ENCODE peak calls at places on chromosomes 13 and 19, in ten cellular contexts. P, H, Z, E, T, C, D, U, J and R are unnamed samples.

GRCh38 chr13:35881360-35881759 is 249.8 kb downstream of the DCLK1 start:
- DNase-seq in U (no peak), C (no peak), P (no peak), D (no peak), Z (no peak), T (no peak), H (no peak), J (no peak), E (no peak), R (no peak)

GRCh38 chr13:51858433-51859247 is 3.1 kb upstream of the CCDC70 start:
- DNase-seq in C (peak), P (no peak), D (peak), J (no peak), Z (peak), T (no peak), H (no peak), U (no peak), E (no peak), R (no peak)

GRCh38 chr19:11421607-11422098 is 2.5 kb upstream of the RGL3 start:
- DNase-seq in U (peak), D (no peak), H (peak), Z (no peak), P (no peak), E (peak), T (peak), C (no peak), J (peak), R (peak)

GRCh38 chr19:38836438-38837303 is 5.1 kb upstream of the ECH1 start:
- DNase-seq in E (no peak), T (no peak), J (no peak), C (no peak), D (no peak), P (no peak), U (no peak), H (no peak), Z (no peak), R (no peak)

GRCh38 chr13:112186091-112186490 is 119.1 kb downstream of the SOX1 start:
- DNase-seq in T (peak), P (no peak), C (no peak), J (no peak), H (no peak), U (no peak), E (no peak), Z (no peak), D (no peak), R (no peak)

GRCh38 chr13:113034451-113035208 is 65.6 kb downstream of the MCF2L start:
- DNase-seq in J (peak), E (peak), P (no peak), Z (peak), H (no peak), D (no peak), C (peak), T (peak), U (no peak), R (peak)

GRCh38 chr13:44969858-44970484 is 19.3 kb downstream of the NUFIP1 start:
- DNase-seq in T (no peak), P (no peak), U (no peak), J (peak), D (no peak), H (no peak), Z (peak), C (peak), E (no peak), R (no peak)

GRCh38 chr19:30406220-30406944 is 34.2 kb downstream of the ZNF536 start:
- DNase-seq in E (no peak), J (peak), P (no peak), Z (peak), T (no peak), C (peak), H (no peak), U (no peak), D (peak), R (peak)

GRCh38 chr19:18660051-18660910 is 23.2 kb upstream of the CRTC1 start:
- DNase-seq in J (peak), T (no peak), U (peak), C (no peak), Z (peak), P (peak), D (no peak), E (no peak), H (no peak), R (peak)

GRCh38 chr13:59441596-59442280 is 722.0 kb downstream of the DIAPH3 start:
- DNase-seq in Z (no peak), J (no peak), P (no peak), D (no peak), U (no peak), E (no peak), H (no peak), C (no peak), T (no peak), R (no peak)

GRCh38 chr19:29804493-29804892 is 7.3 kb upstream of the CCNE1 start:
- DNase-seq in D (no peak), T (no peak), P (no peak), C (no peak), E (no peak), Z (no peak), J (no peak), U (no peak), H (no peak), R (no peak)

GRCh38 chr13:22061371-22061805 is 390.5 kb downstream of the FGF9 start:
- DNase-seq in Z (no peak), C (no peak), P (no peak), H (no peak), J (no peak), D (peak), T (no peak), E (no peak), U (no peak), R (no peak)

GRCh38 chr19:13788991-13789390 is 6.3 kb upstream of the ZSWIM4 start:
- DNase-seq in J (no peak), C (no peak), Z (no peak), P (no peak), E (no peak), H (no peak), D (no peak), T (no peak), U (peak), R (peak)

GRCh38 chr19:29741776-29742175 is 26.7 kb upstream of the C19orf12 start:
- DNase-seq in U (no peak), E (no peak), H (no peak), C (no peak), J (no peak), Z (no peak), P (no peak), D (no peak), T (no peak), R (no peak)

GRCh38 chr19:44548736-44549135 is 19.3 kb upstream of the CEACAM20 start:
- DNase-seq in H (no peak), D (no peak), J (no peak), Z (no peak), E (no peak), C (no peak), U (no peak), P (no peak), T (no peak), R (no peak)

GRCh38 chr13:111213964-111214726 is 99.0 kb downstream of the ARHGEF7 start:
- DNase-seq in H (no peak), E (no peak), T (no peak), J (no peak), U (peak), D (no peak), P (no peak), Z (no peak), C (no peak), R (no peak)

GRCh38 chr13:102555914-102556553 is 40.8 kb upstream of the TPP2 start:
- DNase-seq in U (no peak), T (no peak), J (peak), Z (peak), D (no peak), C (peak), E (no peak), H (no peak), P (no peak), R (no peak)

GRCh38 chr19:19078801-19079200 is 15.0 kb downstream of the SLC25A42 start:
- DNase-seq in J (no peak), U (no peak), P (no peak), Z (no peak), T (no peak), H (no peak), D (no peak), C (no peak), E (no peak), R (no peak)

GRCh38 chr19:21851596-21852345 is 15.8 kb upstream of the ZNF43 start:
- DNase-seq in Z (peak), J (peak), C (peak), H (peak), E (peak), T (peak), P (peak), D (peak), U (peak), R (peak)

GRCh38 chr13:44191504-44192171 is 182.0 kb upstream of the SERP2 start:
- DNase-seq in H (no peak), J (peak), U (peak), T (no peak), C (peak), P (no peak), D (no peak), E (peak), Z (no peak), R (peak)

GRCh38 chr19:53808710-53809125 is 15.4 kb downstream of the NLRP12 start:
- DNase-seq in U (no peak), J (peak), E (no peak), D (no peak), C (peak), H (no peak), T (no peak), Z (peak), P (no peak), R (no peak)

GRCh38 chr19:56253737-56254136 is 18.8 kb upstream of the EDDM13 start:
- DNase-seq in H (no peak), P (no peak), E (no peak), T (no peak), U (no peak), Z (peak), C (peak), D (no peak), J (peak), R (no peak)

GRCh38 chr13:74114202-74114601 is 20.0 kb downstream of the KLF12 start:
- DNase-seq in H (no peak), U (no peak), D (no peak), T (no peak), Z (no peak), P (no peak), E (no peak), C (no peak), J (no peak), R (no peak)

GRCh38 chr19:42216653-42217521 is 590 bp downstream of the DEDD2 start:
- DNase-seq in C (peak), J (peak), U (peak), E (peak), H (no peak), P (no peak), Z (peak), T (peak), D (no peak), R (peak)

GRCh38 chr19:16040642-16041041 is 35.7 kb upstream of the TPM4 start:
- DNase-seq in Z (no peak), U (no peak), J (no peak), E (no peak), H (no peak), T (no peak), C (peak), P (no peak), D (no peak), R (no peak)

GRCh38 chr13:92849381-92849780 is 377.2 kb upstream of the GPC6 start:
- DNase-seq in U (no peak), H (no peak), Z (no peak), T (no peak), J (no peak), D (no peak), C (no peak), E (no peak), P (no peak), R (no peak)

GRCh38 chr19:18173054-18173571 is 500 bp upstream of the IFI30 start:
- DNase-seq in P (no peak), D (no peak), U (peak), C (no peak), T (no peak), H (no peak), Z (no peak), E (no peak), J (no peak), R (peak)

GRCh38 chr19:54576411-54576976 is 2.9 kb downstream of the LILRA2 start:
- DNase-seq in J (no peak), U (no peak), C (no peak), P (no peak), T (no peak), Z (no peak), H (no peak), E (no peak), D (peak), R (no peak)

GRCh38 chr19:47595937-47596336 is 13.0 kb upstream of the BICRA start:
- DNase-seq in H (no peak), U (peak), Z (no peak), D (no peak), J (no peak), P (no peak), C (no peak), E (no peak), T (no peak), R (no peak)

GRCh38 chr19:40717880-40718773 is 1.2 kb downstream of the ITPKC start:
- DNase-seq in H (no peak), T (peak), E (no peak), C (peak), J (peak), U (no peak), D (no peak), Z (peak), P (no peak), R (peak)

GRCh38 chr19:13087295-13087694 is 15.4 kb downstream of the LYL1 start:
- DNase-seq in U (no peak), P (no peak), H (no peak), C (no peak), Z (no peak), E (no peak), J (no peak), T (no peak), D (no peak), R (no peak)

GRCh38 chr13:35855531-35856019 is 275.6 kb downstream of the DCLK1 start:
- DNase-seq in E (no peak), Z (peak), T (no peak), P (no peak), J (no peak), U (no peak), H (peak), D (peak), C (no peak), R (no peak)

GRCh38 chr13:25963681-25964080 is 88.1 kb downstream of the SHISA2 start:
- DNase-seq in J (no peak), U (no peak), E (no peak), D (no peak), H (no peak), T (no peak), P (no peak), C (no peak), Z (no peak), R (no peak)

GRCh38 chr13:29499766-29500165 is 95.7 kb downstream of the SLC7A1 start:
- DNase-seq in C (no peak), J (no peak), T (no peak), P (no peak), U (no peak), H (no peak), D (no peak), Z (no peak), E (no peak), R (no peak)

GRCh38 chr13:23470706-23471610 is 37.5 kb upstream of the SACS start:
- DNase-seq in T (no peak), U (no peak), P (no peak), D (no peak), H (no peak), C (peak), Z (no peak), J (no peak), E (no peak), R (no peak)
- TF ChIP-seq EP300 in T (no peak), U (no peak), P (peak), D (no peak), H (no peak), C (no peak), Z (no peak), J (no peak), E (no peak), R (no peak)

DNA sequence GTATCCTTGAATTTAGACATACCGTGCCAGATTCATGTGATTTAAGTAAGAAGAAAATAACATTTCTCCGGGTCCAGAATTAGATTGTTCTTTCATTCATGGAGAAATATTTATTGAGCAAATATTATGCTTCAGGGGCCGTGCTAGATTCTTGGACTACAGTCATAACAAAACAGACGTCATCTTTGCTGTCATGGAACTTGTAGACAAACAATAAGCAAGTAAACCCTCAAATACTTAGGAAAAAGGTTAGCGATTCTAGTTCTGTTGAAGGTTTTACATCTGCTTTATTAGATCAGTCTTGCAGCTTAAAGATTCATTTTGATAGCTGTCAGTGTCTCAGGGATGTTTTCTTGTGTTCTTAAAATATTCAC is 16.9 kb downstream of the ZNF507 start:
- DNase-seq in C (peak), E (no peak), J (no peak), U (no peak), P (no peak), D (no peak), T (no peak), H (no peak), Z (no peak), R (no peak)
- TF ChIP-seq POLR2A in C (no peak), E (no peak), J (no peak), U (no peak), P (no peak), D (no peak), T (no peak), H (no peak), Z (no peak), R (no peak)

DNA sequence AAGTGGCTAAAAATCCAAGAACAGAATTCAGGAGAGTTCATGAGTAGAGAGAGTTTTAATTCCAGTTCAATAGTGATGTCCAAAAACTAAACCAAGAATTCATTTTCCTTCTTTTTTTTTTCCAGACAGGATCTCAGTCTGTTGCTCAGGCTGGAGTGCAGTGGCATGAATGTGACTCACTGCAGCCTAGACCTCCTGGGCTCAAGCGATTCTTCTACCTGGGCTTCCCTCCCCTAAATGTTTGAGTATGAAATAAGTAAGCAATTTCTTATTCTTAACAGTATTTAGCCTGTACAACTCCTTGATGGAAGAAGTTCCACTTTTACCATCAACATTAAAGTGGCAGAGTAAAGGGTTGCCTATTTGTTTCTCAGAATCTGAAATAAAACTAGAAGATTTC is 3.8 kb downstream of the COMMD6 start:
- DNase-seq in E (no peak), P (no peak), D (no peak), T (no peak), H (no peak), J (no peak), U (no peak), C (no peak), Z (no peak), R (no peak)
- TF ChIP-seq EP300 in E (no peak), P (no peak), D (no peak), T (no peak), H (no peak), J (no peak), U (no peak), C (no peak), Z (no peak), R (no peak)

DNA sequence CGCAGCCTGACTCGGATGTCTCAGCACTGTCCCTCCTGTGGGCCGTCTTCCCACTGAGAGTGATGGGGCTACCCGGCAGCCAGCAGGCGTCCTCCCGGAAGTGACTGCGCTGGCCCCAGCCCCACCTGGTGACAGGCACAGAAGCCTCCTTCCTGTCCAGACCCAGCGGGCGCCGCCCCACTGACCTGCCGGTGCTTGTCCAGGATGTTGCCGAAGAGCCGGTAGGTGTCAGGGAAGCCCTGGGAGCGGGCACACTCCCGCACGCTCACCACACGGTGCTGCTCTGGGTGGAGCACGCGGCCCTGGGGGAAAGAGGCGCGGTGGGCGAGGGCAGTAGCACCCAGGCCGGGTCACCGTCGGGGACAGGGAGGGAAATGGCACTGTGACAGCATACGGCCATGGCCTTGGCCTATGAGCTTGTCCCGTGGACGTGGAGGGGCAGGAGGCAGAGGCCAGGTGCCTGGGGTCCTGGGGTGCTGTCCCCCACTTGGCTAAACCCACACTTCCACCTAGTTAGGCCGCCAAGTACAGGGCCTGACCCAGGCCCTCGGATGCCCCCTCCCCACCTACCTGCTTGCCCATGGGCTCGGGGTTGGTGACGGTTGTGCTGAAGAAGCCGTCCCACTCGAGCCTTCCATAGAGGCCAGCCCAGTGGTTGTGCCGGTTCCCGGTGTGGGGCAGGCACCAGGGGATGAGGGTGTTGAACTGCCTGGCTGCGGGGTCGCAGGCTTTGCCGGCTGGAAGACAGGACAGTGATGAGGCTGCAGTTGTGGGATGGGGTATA is 16.0 kb upstream of the EIF3G start:
- DNase-seq in D (no peak), H (no peak), E (no peak), C (no peak), P (no peak), J (no peak), Z (no peak), T (no peak), U (peak), R (no peak)
- TF ChIP-seq POLR2A in D (no peak), H (no peak), E (no peak), C (no peak), P (no peak), J (no peak), Z (no peak), T (no peak), U (no peak), R (no peak)